ENCODE peak calls at places on chromosomes 1 and 21, in four cellular contexts. K is cardiac muscle cell, E is AG09309, W is left ventricle myocardium inferior. I is an unnamed sample.

GRCh38 chr1:180117764-180118116 is 36.9 kb upstream of the QSOX1 start:
- DNase-seq in K (peak), E (peak), W (no peak), I (no peak)

GRCh38 chr21:35195232-35195631 is 146.1 kb upstream of the RUNX1 start:
- DNase-seq in K (no peak), E (no peak), W (no peak), I (no peak)

GRCh38 chr1:40312238-40313205 is 4.6 kb downstream of the COL9A2 start:
- DNase-seq in K (no peak), E (no peak), W (peak), I (no peak)

GRCh38 chr1:62068302-62068936 is 126.2 kb upstream of the L1TD1 start:
- DNase-seq in K (no peak), E (no peak), W (no peak), I (no peak)

GRCh38 chr1:87236585-87236984 is 92.1 kb upstream of the LMO4 start:
- DNase-seq in K (no peak), E (no peak), W (no peak), I (no peak)

GRCh38 chr1:201696217-201696761 is 132.7 kb upstream of the IPO9 start:
- DNase-seq in K (peak), E (peak), W (peak), I (no peak)

GRCh38 chr1:87151500-87152421 is 176.9 kb upstream of the LMO4 start:
- DNase-seq in K (peak), E (peak), W (peak), I (no peak)

GRCh38 chr1:12001249-12001917 is 17.9 kb upstream of the MIIP start:
- DNase-seq in K (peak), E (peak), W (no peak), I (no peak)

GRCh38 chr1:32201011-32201855 is 838 bp downstream of the CCDC28B start:
- DNase-seq in K (peak), E (no peak), W (peak), I (no peak)

GRCh38 chr1:78673120-78673519 is 23.5 kb downstream of the IFI44 start:
- DNase-seq in K (no peak), E (no peak), W (no peak), I (no peak)

GRCh38 chr1:89633103-89633744 is at the start of gene LRRC8C:
- DNase-seq in K (peak), E (no peak), W (peak), I (no peak)

GRCh38 chr1:183676515-183677189 is 23.5 kb upstream of the APOBEC4 start:
- DNase-seq in K (peak), E (peak), W (no peak), I (no peak)

GRCh38 chr21:36203603-36203889 is 46.9 kb downstream of the DOP1B start:
- DNase-seq in K (peak), E (peak), W (no peak), I (peak)

GRCh38 chr1:15007842-15008241 is 145.7 kb upstream of the TMEM51 start:
- DNase-seq in K (no peak), E (no peak), W (no peak), I (no peak)

GRCh38 chr21:40356644-40357043 is 489.4 kb downstream of the PCP4 start:
- DNase-seq in K (no peak), E (no peak), W (no peak), I (no peak)

GRCh38 chr1:197559244-197559643 is 216.0 kb downstream of the DENND1B start:
- DNase-seq in K (no peak), E (no peak), W (no peak), I (no peak)

GRCh38 chr1:19033926-19034680 is 77.6 kb upstream of the IFFO2 start:
- DNase-seq in K (no peak), E (no peak), W (no peak), I (no peak)

GRCh38 chr1:227883073-227883520 is 64.6 kb downstream of the WNT9A start:
- DNase-seq in K (no peak), E (no peak), W (no peak), I (no peak)

GRCh38 chr1:56374026-56374974 is 205.1 kb downstream of the PLPP3 start:
- DNase-seq in K (no peak), E (no peak), W (peak), I (no peak)

DNA sequence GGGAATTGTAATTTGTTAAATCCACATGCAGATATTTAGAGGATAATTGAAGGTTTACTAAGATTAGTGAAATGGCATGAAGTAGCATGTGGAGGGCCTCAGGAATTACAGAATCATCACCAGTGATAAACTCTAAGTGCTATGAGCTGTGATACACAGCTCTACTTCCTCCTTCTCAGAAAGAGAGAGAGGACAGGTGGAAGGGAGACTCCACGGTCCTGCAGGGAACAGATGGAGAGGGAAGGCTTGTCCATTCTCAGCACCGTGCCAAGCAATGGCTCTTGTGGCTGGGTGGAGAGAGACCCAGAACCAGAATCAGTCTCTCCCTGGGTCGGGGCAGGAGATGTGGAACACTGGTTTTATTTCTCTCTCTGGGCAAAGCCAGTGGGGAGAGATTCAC is 27.8 kb upstream of the LYPD8 start:
- DNase-seq in K (no peak), E (no peak), W (no peak), I (no peak)
- H3K4me3 ChIP-seq in K (no peak), E (no peak), W (no peak), I (no peak)

GRCh38 chr1:234324668-234325225 is 48.5 kb upstream of the COA6 start:
- DNase-seq in K (no peak), E (no peak), W (no peak), I (no peak)

GRCh38 chr1:234327577-234328164 is 45.6 kb upstream of the COA6 start:
- DNase-seq in K (no peak), E (no peak), W (no peak), I (no peak)

GRCh38 chr1:234326493-234327366 is 46.5 kb upstream of the COA6 start:
- DNase-seq in K (peak), E (no peak), W (peak), I (no peak)

GRCh38 chr1:234322979-234323378 is 50.3 kb upstream of the COA6 start:
- DNase-seq in K (peak), E (no peak), W (no peak), I (no peak)

DNA sequence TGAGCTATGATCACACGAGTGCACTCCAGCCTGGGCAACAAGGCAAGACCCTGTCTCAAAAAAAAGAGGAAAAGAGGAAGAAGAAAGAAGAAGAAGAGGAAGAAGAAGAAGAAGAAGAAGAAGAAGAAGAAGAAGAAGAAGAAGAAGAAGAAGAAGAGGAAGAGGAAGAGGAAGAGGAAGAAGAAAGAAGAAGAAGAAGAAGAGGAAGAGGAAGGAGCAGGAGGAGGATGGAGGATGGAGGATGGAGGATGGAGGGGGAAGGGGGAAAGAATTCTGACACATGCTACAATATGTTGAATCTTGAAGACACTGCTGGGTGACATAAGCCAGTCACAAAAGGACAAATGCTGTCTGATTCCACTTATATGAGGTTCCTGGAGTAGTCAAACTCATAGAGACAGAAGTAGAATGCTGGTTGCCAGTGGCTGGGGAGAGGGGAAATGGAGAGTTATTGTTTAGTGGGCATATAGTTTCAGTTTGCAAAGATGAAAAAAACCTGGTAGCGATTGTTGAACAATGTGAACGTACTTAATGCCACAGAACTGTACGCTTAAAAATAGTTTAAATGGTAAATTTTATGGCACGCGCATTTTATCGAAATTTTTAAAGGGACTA is 47.3 kb upstream of the COA6 start:
- DNase-seq in K (no peak), E (no peak), W (no peak), I (no peak)
- H3K4me3 ChIP-seq in K (no peak), E (no peak), W (peak), I (no peak)

GRCh38 chr1:66752671-66753371 is 562 bp downstream of the DYNLT5 start:
- DNase-seq in K (no peak), E (no peak), W (peak), I (no peak)
- H3K4me3 ChIP-seq in K (peak), E (peak), W (peak), I (peak)

GRCh38 chr1:168187180-168187579 is 8.4 kb downstream of the TIPRL start:
- DNase-seq in K (no peak), E (no peak), W (no peak), I (no peak)
- H3K4me3 ChIP-seq in K (no peak), E (no peak), W (no peak), I (no peak)

GRCh38 chr1:203478986-203479385 is 3.4 kb downstream of the PRELP start:
- DNase-seq in K (no peak), E (no peak), W (no peak), I (no peak)

GRCh38 chr1:203479646-203480045 is 4.0 kb downstream of the PRELP start:
- DNase-seq in K (no peak), E (no peak), W (no peak), I (no peak)

GRCh38 chr1:203477748-203478147 is 2.1 kb downstream of the PRELP start:
- DNase-seq in K (no peak), E (no peak), W (no peak), I (no peak)

GRCh38 chr1:203480084-203480483 is 4.5 kb downstream of the PRELP start:
- DNase-seq in K (peak), E (peak), W (no peak), I (no peak)

DNA sequence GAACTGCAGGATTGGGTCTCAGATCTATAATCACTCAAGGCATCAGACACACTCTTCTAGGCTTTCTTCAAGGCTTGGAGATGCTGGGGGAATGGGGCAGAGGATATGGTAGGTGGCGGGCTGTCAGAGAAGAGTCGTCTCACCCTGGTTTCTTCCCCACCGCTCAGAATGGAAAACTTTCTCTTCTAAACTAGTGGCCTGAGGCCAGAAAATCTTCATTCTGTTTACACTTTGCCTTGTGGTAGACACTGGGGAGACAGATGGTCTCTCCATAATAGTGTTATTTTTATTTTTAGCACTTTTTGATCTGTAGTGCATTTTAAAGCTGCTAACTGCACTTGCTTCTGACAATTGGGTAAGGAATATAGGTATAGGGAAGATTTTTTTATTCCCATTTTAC is 2.6 kb downstream of the PRELP start:
- DNase-seq in K (no peak), E (no peak), W (no peak), I (no peak)
- H3K4me3 ChIP-seq in K (no peak), E (no peak), W (peak), I (no peak)